ENCODE peak calls at places on chromosomes 6 and 20, in six cellular contexts. M is GM12878, J is HCT116, R is K562, B is HepG2, V is H1. S is an unnamed sample. For H3K4me1, the result is how much of the 10 kb centered on the place peaks cover.

GRCh38 chr6:74964871-74965441 is 240.9 kb downstream of the COL12A1 start:
- DNase-seq in M (no peak), J (no peak), R (no peak), B (no peak), V (no peak), S (no peak)

GRCh38 chr6:16392010-16392409 is 153.6 kb downstream of the GMPR start:
- DNase-seq in M (no peak), J (no peak), R (no peak), B (no peak), V (no peak), S (no peak)

GRCh38 chr6:68024570-68025269 is 610.4 kb upstream of the ADGRB3 start:
- DNase-seq in M (no peak), J (no peak), R (no peak), B (no peak), V (no peak), S (no peak)

GRCh38 chr6:44304282-44305199 is 8.6 kb downstream of the AARS2 start:
- DNase-seq in M (no peak), J (peak), R (peak), B (peak), V (peak), S (no peak)

GRCh38 chr6:138517635-138518034 is 18.3 kb upstream of the NHSL1 start:
- DNase-seq in M (no peak), J (peak), R (peak), B (peak), V (peak), S (no peak)

GRCh38 chr6:6931047-6932025 is 176.4 kb upstream of the RREB1 start:
- DNase-seq in M (peak), J (no peak), R (no peak), B (no peak), V (no peak), S (no peak)

GRCh38 chr20:48224531-48224930 is 439.2 kb upstream of the SULF2 start:
- DNase-seq in M (no peak), J (no peak), R (no peak), B (no peak), V (no peak), S (no peak)

GRCh38 chr6:158068893-158069799 is 87.5 kb downstream of the SYNJ2 start:
- DNase-seq in M (no peak), J (no peak), R (peak), B (no peak), V (no peak), S (no peak)

DNA sequence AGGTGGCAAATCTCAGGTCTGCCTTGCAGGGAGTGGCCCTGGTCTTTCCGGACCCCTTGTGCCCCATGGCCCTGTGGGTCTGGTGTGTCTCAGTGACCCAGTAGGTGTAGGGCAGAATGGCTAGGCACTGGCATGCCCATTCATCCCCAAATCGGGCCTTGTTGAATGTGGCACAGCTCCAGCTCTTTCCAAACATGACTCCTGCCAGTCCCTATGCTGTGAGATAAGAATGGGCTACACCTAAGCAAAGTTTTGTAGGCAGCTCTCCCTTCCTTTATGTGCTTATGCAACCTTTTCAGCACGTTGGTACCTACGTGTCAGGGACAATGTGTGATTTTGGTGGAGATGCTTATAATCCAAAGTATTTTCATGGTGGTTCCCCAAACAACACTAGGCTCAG is 33.9 kb downstream of the FOXO3 start:
- DNase-seq in M (no peak), J (no peak), R (no peak), B (no peak), V (no peak), S (no peak)
- H3K4me1 ChIP-seq in M (half or more), J (under half), R (under half), B (under half), V (under half), S (under half)

DNA sequence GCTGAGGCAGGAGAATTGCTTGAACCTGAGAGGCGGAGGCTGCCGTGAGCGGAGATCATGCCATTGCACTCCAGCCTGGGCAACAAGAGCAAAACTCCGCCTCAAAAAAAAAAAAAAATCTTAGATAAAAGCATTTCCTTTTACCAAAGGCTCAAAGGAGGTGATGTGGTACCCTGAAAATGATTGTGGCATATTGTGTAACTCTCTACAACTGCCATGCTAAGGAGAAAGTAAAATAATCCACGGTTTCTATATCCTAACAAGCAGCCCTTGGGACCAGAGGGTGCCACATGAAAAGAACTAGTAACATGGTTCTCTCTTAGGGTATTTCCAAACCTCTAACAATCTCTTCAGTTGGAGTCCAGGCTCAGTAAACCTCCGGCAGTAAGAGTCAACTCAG is 38.8 kb upstream of the SLA2 start:
- DNase-seq in M (no peak), J (no peak), R (no peak), B (no peak), V (no peak), S (no peak)
- TF ChIP-seq ZNF274 in M (no peak), J (no peak), R (no peak), B (no peak), V (no peak), S (no peak)

DNA sequence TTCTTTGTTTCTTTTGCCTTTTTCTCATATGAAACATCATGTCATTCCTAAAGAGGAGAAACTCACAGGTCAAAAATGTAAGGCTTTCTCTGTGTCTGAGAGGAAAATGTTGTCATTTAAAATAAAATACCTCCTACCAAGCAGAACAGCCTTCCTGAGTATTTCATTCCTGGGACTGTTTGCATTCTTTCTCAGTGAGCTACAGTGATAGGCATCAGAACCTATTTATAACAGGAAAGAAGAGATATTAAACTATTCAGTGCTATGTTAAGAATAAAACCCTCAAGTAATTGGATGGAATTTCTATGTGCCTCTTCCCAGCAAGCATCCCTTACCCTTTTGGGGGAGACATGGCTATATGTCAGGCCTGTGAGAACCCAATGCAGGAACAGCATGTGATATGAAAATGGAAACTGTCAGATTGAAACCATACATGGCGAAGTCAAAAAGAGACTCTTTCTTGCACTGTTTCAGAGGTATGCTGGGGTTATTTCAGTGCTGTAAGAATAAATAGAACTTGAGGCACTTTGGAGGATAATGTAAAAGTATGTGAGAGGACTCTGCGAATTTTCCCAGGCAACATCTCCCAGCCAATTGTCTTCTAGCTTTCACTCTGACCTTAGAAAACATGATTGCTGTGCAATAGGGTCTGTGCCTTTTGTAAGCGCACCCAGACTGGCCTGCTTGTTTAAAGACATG is 133.8 kb upstream of the CCN2 start:
- DNase-seq in M (peak), J (no peak), R (no peak), B (no peak), V (no peak), S (no peak)
- H3K4me3 ChIP-seq in M (peak), J (no peak), R (no peak), B (peak), V (no peak), S (no peak)

GRCh38 chr6:125002090-125002741 is 40.0 kb downstream of the RNF217 start:
- DNase-seq in M (no peak), J (no peak), R (no peak), B (no peak), V (no peak), S (no peak)

GRCh38 chr6:124997196-124997875 is 35.1 kb downstream of the RNF217 start:
- DNase-seq in M (no peak), J (no peak), R (no peak), B (no peak), V (no peak), S (no peak)

GRCh38 chr6:125001684-125002083 is 39.4 kb downstream of the RNF217 start:
- DNase-seq in M (no peak), J (no peak), R (no peak), B (no peak), V (no peak), S (no peak)

GRCh38 chr6:124996411-124996810 is 34.2 kb downstream of the RNF217 start:
- DNase-seq in M (no peak), J (no peak), R (no peak), B (no peak), V (no peak), S (no peak)

DNA sequence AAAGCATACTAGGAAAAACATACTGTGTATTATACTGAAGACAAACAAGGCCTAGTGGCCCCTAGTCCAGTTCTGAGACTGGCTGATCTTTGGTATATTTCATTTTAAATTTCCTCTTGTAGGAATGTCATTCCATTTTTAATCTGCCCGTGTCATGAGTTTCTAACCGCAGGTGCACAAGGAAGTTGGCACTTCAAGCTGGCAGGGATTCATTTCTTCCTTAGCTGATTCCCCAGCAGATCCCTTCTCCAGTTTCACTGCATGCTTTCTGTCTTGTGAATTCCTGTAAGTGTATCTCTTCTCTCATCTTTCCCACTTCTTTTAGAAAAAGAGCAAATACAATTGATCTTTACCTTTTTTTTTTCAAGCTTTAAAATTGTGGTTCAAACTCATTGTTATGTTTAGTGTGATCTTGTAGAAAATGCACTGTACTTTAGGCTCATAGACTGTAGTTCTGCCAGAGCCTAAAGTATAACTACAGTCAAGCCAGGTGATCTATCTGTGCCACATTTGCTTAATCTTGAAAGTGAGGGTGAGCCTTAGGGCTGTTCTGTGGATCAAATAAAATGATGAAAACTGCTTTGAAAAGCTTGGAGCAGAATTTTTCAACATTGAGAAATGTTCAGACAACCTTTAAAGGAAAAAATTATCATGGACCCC is 37.0 kb downstream of the RNF217 start:
- DNase-seq in M (no peak), J (no peak), R (no peak), B (no peak), V (no peak), S (no peak)
- H3K4me1 ChIP-seq in M (under half), J (under half), R (under half), B (under half), V (under half), S (under half)

GRCh38 chr20:34817801-34818200 is 7.7 kb downstream of the NCOA6 start:
- DNase-seq in M (no peak), J (no peak), R (no peak), B (no peak), V (no peak), S (no peak)

GRCh38 chr20:34817072-34817471 is 8.4 kb downstream of the NCOA6 start:
- DNase-seq in M (no peak), J (no peak), R (no peak), B (no peak), V (no peak), S (no peak)

GRCh38 chr20:34824026-34824860 is 1.2 kb downstream of the NCOA6 start:
- DNase-seq in M (peak), J (peak), R (peak), B (peak), V (peak), S (peak)

GRCh38 chr20:34824861-34825529 is 456 bp downstream of the NCOA6 start:
- DNase-seq in M (no peak), J (peak), R (no peak), B (peak), V (peak), S (peak)

DNA sequence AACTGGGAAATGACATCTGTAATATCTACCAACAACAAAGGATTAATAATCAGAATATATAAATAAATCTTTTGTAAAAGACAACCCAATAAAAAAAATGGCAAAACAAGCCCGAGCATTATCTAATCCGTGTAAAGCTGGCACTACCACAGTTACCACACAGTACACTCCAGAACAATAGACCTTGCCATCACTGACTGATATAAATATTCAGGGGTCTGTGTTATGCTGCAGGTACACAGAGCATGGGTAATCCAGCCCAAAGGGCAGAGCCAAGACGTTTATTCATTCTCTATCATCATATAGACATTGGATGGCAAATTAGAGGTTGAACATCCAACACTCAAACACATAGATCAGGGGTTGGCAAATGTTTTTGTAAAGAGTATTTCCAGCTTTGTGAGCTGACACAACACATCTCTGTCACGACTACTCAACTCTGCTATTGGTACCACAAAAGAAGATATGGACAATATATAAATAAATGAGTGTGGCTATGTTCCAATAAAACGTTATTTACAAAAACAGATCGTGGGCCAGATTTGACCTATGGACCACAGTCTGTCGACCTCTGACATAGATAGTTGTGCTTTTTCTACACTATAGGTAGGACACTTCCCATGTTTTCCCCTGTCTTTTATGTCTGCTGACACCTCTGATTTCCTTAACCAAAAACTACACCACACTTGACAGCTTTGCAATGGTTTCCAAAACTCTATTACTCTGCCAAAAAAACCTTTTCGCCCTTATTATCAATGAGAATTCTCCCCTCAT is 4.5 kb downstream of the NCOA6 start:
- DNase-seq in M (no peak), J (no peak), R (no peak), B (no peak), V (no peak), S (no peak)
- TF ChIP-seq ZNF274 in M (no peak), J (no peak), R (no peak), B (no peak), V (no peak), S (no peak)

S was measured in NT2/D1.